ENCODE peak calls at places on chromosomes 16 and 17, in six cellular contexts. C, X, G, S, D and B are unnamed samples.

GRCh38 chr17:64074704-64075484 is 54.5 kb upstream of the ICAM2 start:
- DNase-seq in S (no peak), C (no peak), G (no peak), X (peak), D (no peak), B (no peak)

GRCh38 chr16:69286941-69287713 is 24.0 kb upstream of the VPS4A start:
- DNase-seq in D (peak), G (peak), C (peak), X (peak), S (peak), B (no peak)

GRCh38 chr16:28317040-28317880 is 24.9 kb downstream of the SBK1 start:
- DNase-seq in X (peak), G (peak), D (peak), S (peak), C (no peak), B (peak)

GRCh38 chr16:72094266-72094610 is 591 bp downstream of the DHX38 start:
- DNase-seq in C (no peak), D (no peak), X (no peak), S (no peak), G (no peak), B (no peak)

GRCh38 chr16:81695431-81695890 is 83.6 kb upstream of the PLCG2 start:
- DNase-seq in G (no peak), C (no peak), X (no peak), S (no peak), D (no peak), B (no peak)

GRCh38 chr16:29021471-29021870 is 36.6 kb downstream of the LAT start:
- DNase-seq in C (no peak), S (no peak), D (no peak), X (no peak), G (no peak), B (no peak)

GRCh38 chr16:64948056-64948455 is 173.8 kb downstream of the CDH11 start:
- DNase-seq in G (no peak), C (no peak), S (no peak), X (no peak), D (no peak), B (no peak)

GRCh38 chr17:8630227-8630801 is at the start of gene MYH10:
- DNase-seq in G (peak), S (no peak), X (no peak), D (peak), C (no peak), B (no peak)

GRCh38 chr17:10879110-10879509 is 41.2 kb upstream of the PIRT start:
- DNase-seq in S (no peak), D (no peak), G (no peak), X (no peak), C (no peak), B (no peak)

GRCh38 chr17:40490289-40490853 is 11.1 kb downstream of the TNS4 start:
- DNase-seq in S (no peak), X (no peak), G (no peak), D (no peak), C (no peak), B (no peak)

GRCh38 chr16:528111-529011 is 849 bp downstream of the CAPN15 start:
- DNase-seq in G (no peak), C (peak), S (no peak), X (peak), D (no peak), B (peak)

GRCh38 chr17:42514279-42514678 is 21.8 kb upstream of the NAGLU start:
- DNase-seq in D (peak), X (no peak), S (no peak), C (no peak), G (no peak), B (no peak)

GRCh38 chr17:5629133-5629532 is 44.8 kb upstream of the NLRP1 start:
- DNase-seq in D (no peak), C (no peak), X (no peak), S (no peak), G (no peak), B (no peak)

GRCh38 chr16:14003119-14003570 is 68.0 kb upstream of the MRTFB start:
- DNase-seq in S (peak), C (peak), X (peak), D (peak), G (peak), B (no peak)

GRCh38 chr17:75048396-75048933 is 1.4 kb downstream of the KCTD2 start:
- DNase-seq in S (peak), X (no peak), D (no peak), G (no peak), C (peak), B (no peak)

GRCh38 chr17:48915459-48916282 is 7.5 kb downstream of the UBE2Z start:
- DNase-seq in G (no peak), X (peak), D (no peak), C (no peak), S (no peak), B (peak)

GRCh38 chr17:56833023-56833811 is 503 bp downstream of the C17orf67 start:
- DNase-seq in X (peak), G (peak), S (peak), D (peak), C (no peak), B (peak)

GRCh38 chr17:36854982-36855381 is 82.3 kb upstream of the LHX1 start:
- DNase-seq in G (no peak), S (no peak), X (no peak), D (no peak), C (no peak), B (no peak)

GRCh38 chr16:47018223-47018891 is 44.9 kb upstream of the DNAJA2 start:
- DNase-seq in C (no peak), S (no peak), G (no peak), D (no peak), X (peak), B (peak)

GRCh38 chr17:78122221-78122990 is 6.1 kb downstream of the TMC6 start:
- DNase-seq in C (no peak), D (no peak), G (no peak), S (peak), X (no peak), B (no peak)

GRCh38 chr17:55305321-55306087 is 40.7 kb downstream of the HLF start:
- DNase-seq in X (no peak), D (no peak), C (no peak), G (no peak), S (no peak), B (no peak)

GRCh38 chr16:5633845-5634440 is 536.3 kb upstream of the EEF2KMT start:
- DNase-seq in G (no peak), X (no peak), D (no peak), C (no peak), S (no peak), B (no peak)

GRCh38 chr16:1146409-1146808 is 6.5 kb upstream of the CACNA1H start:
- DNase-seq in C (no peak), S (no peak), D (no peak), G (no peak), X (no peak), B (no peak)

GRCh38 chr17:49525831-49526741 is 31.0 kb downstream of the NGFR start:
- DNase-seq in X (no peak), D (peak), S (no peak), C (no peak), G (no peak), B (no peak)

GRCh38 chr16:27932542-27933178 is 130.9 kb downstream of the GSG1L start:
- DNase-seq in C (no peak), G (no peak), D (peak), S (no peak), X (no peak), B (no peak)

GRCh38 chr16:30837904-30838303 is 50.9 kb upstream of the ZNF629 start:
- DNase-seq in X (no peak), S (no peak), D (no peak), G (no peak), C (no peak), B (no peak)

GRCh38 chr17:58590377-58590776 is 75.9 kb upstream of the MTMR4 start:
- DNase-seq in D (no peak), S (no peak), X (no peak), G (no peak), C (no peak), B (no peak)

GRCh38 chr17:58591455-58591854 is 77.0 kb upstream of the MTMR4 start:
- DNase-seq in C (no peak), X (no peak), G (no peak), D (no peak), S (no peak), B (no peak)

GRCh38 chr17:58593121-58593520 is 78.7 kb upstream of the MTMR4 start:
- DNase-seq in G (no peak), D (no peak), X (no peak), C (no peak), S (no peak), B (no peak)

GRCh38 chr17:58595194-58595792 is 80.9 kb upstream of the MTMR4 start:
- DNase-seq in D (no peak), X (no peak), G (no peak), C (no peak), S (no peak), B (no peak)
- H3K27ac ChIP-seq in D (no peak), X (no peak), G (no peak), C (no peak), S (no peak), B (no peak)

GRCh38 chr16:66905633-66906539 is 12.8 kb downstream of the CDH16 start:
- DNase-seq in C (no peak), D (peak), X (no peak), G (no peak), S (peak), B (no peak)
- H3K27ac ChIP-seq in C (peak), D (no peak), X (peak), G (peak), S (peak), B (no peak)

DNA sequence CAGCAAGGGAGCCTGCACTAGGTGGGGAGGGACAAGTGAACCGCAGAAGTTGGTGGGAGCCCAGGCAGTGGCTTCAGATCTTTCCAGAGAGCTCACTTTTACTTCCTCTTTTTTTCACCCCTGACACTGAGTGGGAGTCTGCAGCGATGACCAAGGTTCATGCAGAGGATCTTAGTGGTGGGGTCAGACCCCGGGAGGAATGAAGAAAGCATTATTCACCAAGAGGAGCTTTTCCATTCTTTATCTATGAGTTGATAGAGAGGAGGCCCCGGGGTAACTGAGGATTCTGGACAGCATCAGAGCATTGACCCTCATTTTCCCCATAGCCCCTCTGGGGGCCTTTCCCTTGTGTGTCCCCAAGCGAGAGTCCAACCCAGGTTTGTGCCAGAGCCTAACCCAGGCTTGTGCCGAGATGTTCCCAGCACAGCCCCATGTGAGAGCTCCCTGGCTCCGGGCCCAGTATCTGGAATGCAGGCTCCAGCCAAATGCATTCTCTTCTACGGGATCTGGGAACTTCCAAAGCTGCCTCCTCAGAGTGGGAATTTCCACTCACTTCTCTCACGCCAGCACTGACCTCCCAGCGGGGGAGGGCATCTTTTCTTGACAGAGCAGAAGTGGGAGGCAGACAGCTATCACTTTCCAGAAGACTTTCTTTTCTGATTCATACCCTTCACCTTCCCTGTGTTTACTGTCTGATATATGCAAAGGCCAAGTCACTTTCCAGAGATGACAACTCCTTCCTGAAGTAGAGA is 2.8 kb upstream of the CCL2 start:
- DNase-seq in X (peak), S (peak), G (peak), D (peak), C (peak), B (no peak)
- H3K27ac ChIP-seq in X (peak), S (peak), G (peak), D (peak), C (peak), B (no peak)

GRCh38 chr16:67022531-67023214 is 6.3 kb upstream of the CBFB start:
- DNase-seq in S (peak), X (no peak), D (no peak), G (no peak), C (no peak), B (no peak)
- H3K27ac ChIP-seq in S (no peak), X (no peak), D (no peak), G (no peak), C (no peak), B (no peak)

GRCh38 chr17:79597996-79598557 is 12.8 kb downstream of the RBFOX3 start:
- DNase-seq in S (no peak), D (no peak), C (no peak), X (no peak), G (no peak), B (no peak)

GRCh38 chr17:79595471-79595870 is 15.4 kb downstream of the RBFOX3 start:
- DNase-seq in S (no peak), D (no peak), G (no peak), X (no peak), C (no peak), B (no peak)

GRCh38 chr17:79595956-79596355 is 14.9 kb downstream of the RBFOX3 start:
- DNase-seq in D (no peak), S (no peak), C (no peak), G (no peak), X (no peak), B (no peak)

GRCh38 chr17:79594271-79594670 is 16.6 kb downstream of the RBFOX3 start:
- DNase-seq in D (no peak), X (no peak), S (no peak), G (no peak), C (no peak), B (no peak)

DNA sequence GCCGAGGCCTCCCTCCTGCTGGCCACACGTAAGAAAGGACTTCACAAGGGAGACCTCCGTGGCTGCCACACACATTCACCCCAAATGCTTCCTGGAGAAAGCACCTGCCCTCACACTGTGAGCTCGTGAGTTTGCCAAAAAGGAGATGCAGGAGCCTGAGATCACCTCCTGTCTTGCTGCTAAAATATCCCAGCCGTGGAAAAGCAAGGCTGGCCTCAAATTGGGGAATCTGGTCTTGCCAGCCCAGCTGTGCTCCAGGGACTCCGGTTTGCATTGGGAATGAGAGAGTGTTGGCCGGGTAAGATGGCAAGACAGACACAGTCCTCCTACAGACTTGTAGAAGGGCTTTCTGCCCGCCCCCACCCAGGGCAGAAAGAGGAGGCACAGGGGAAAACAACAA is 13.8 kb downstream of the RBFOX3 start:
- DNase-seq in X (no peak), D (no peak), G (no peak), C (no peak), S (no peak), B (no peak)
- H3K27ac ChIP-seq in X (no peak), D (no peak), G (no peak), C (no peak), S (no peak), B (no peak)

GRCh38 chr17:35373532-35373983 is at the start of gene SLFN11:
- DNase-seq in G (peak), D (peak), S (peak), C (peak), X (peak), B (peak)

GRCh38 chr17:35373984-35374765 is 754 bp upstream of the SLFN11 start:
- DNase-seq in S (peak), C (no peak), D (peak), X (peak), G (peak), B (peak)

GRCh38 chr17:35376245-35376644 is 2.8 kb upstream of the SLFN11 start:
- DNase-seq in G (no peak), S (no peak), C (no peak), D (no peak), X (no peak), B (no peak)

GRCh38 chr17:35372846-35373531 is 432 bp downstream of the SLFN11 start:
- DNase-seq in X (no peak), C (no peak), G (peak), D (peak), S (no peak), B (no peak)

DNA sequence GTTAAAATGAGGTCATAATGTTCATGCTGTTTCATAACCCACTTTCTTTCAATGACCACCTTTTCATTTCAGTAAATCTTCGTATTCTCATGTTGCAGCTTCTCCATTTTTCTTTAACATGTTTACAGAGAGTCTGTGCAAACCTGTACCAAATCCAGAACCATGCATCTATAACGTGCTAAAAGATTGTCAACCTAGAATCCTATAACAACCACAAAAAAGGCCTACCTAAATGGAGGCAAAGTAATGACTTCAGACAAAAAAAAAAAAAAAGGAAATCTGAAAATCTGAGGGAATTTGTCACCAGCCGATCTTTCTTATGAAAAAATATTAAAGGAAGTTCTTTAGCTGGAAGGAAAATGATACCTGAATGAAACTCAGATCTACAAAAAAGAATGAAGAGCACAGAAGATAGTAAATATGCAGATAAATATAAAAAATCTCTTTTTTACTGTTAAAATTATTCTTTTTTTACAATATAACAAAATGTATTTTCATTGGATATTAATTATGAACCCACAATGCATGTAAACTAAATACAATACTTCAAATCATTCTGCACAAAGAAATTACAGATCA is 1.4 kb upstream of the SLFN11 start:
- DNase-seq in X (no peak), S (no peak), D (no peak), C (no peak), G (no peak), B (no peak)
- H3K27ac ChIP-seq in X (no peak), S (peak), D (no peak), C (peak), G (peak), B (peak)

DNA sequence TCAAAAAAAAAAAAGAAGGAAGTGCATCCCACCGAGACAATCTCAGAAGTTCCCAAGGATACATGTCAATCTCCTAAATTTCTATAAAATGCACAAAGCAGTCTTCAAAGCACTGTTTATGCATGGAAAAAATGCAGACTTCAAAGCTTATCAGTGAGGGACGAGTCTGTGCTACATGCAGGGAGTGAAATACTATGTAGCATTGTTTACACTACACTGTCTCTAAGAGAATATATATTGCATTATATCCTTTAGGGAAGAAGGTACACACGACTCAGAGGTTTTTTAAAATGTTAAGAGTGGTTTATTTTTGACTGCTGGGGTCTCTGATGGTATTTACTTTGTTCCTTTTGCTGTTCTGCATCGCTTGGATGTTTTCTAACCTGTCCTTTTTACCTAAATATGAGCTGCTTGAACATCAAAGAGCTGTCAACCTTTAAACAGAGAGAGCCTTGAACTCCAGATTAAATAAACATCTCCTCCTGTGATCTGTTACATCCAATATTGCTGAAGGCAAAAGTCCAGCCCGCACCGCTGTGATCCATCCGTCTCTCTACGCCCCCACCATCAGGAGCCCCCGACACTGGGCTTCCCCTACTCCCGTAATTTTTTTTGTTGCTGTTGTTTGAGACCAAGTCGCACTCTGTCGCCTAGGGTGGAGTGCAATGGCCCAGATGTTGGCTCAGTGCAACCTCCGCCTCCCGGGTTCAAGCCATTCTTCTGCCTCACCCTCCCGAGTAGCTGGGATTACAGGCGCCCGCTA is 1.4 kb downstream of the FBXO31 start:
- DNase-seq in C (no peak), D (peak), G (peak), S (no peak), X (no peak), B (no peak)
- H3K27ac ChIP-seq in C (peak), D (peak), G (peak), S (peak), X (peak), B (peak)